ENCODE peak calls at places on chromosomes 2 and 18, in seven cellular contexts. Z, E, T, D, K, H and F are unnamed samples.

GRCh38 chr2:53867773-53868172 is 8.0 kb upstream of the GPR75 start:
- DNase-seq in Z (no peak), H (no peak), K (no peak), E (no peak), T (no peak), D (no peak), F (no peak)

GRCh38 chr2:12501469-12502147 is 215.1 kb upstream of the TRIB2 start:
- DNase-seq in D (no peak), T (no peak), E (no peak), Z (no peak), K (no peak), H (peak; percentile 24), F (no peak)

GRCh38 chr2:43478423-43479086 is 117.3 kb downstream of the THADA start:
- DNase-seq in K (no peak), Z (no peak), T (no peak), D (peak; percentile 16), H (no peak), E (no peak), F (peak; percentile 45)

GRCh38 chr2:151665959-151666358 is 68.3 kb downstream of the NEB start:
- DNase-seq in E (no peak), K (no peak), H (no peak), D (no peak), Z (no peak), T (no peak), F (no peak)

GRCh38 chr2:18719978-18720775 is 130.8 kb upstream of the NT5C1B start:
- DNase-seq in Z (peak; percentile 79), D (peak; percentile 57), H (no peak), T (no peak), K (no peak), E (peak; percentile 78), F (peak; percentile 57)

GRCh38 chr2:198004921-198005829 is 200.8 kb downstream of the PLCL1 start:
- DNase-seq in Z (no peak), H (no peak), D (no peak), K (no peak), E (no peak), T (no peak), F (no peak)

GRCh38 chr2:204454672-204455380 is 90.4 kb upstream of the PARD3B start:
- DNase-seq in T (no peak), H (no peak), D (no peak), Z (no peak), K (no peak), E (no peak), F (no peak)

GRCh38 chr2:222572761-222573174 is 83.1 kb downstream of the FARSB start:
- DNase-seq in D (no peak), E (peak; percentile 73), H (peak; percentile 39), Z (peak; percentile 75), T (no peak), K (no peak), F (peak; percentile 86)

GRCh38 chr2:161257123-161257952 is 50.9 kb upstream of the PSMD14 start:
- DNase-seq in E (no peak), H (no peak), T (no peak), D (no peak), K (no peak), Z (no peak), F (no peak)

GRCh38 chr2:8520791-8521344 is 161.0 kb upstream of the ID2 start:
- DNase-seq in D (no peak), Z (no peak), T (no peak), K (no peak), E (no peak), H (no peak), F (no peak)

GRCh38 chr2:73939419-73939818 is 12.7 kb downstream of the DGUOK start:
- DNase-seq in D (peak; percentile 93), E (no peak), Z (peak; percentile 41), T (no peak), H (no peak), K (no peak), F (peak; percentile 30)

GRCh38 chr2:220556658-220557057 is 929.2 kb downstream of the SLC4A3 start:
- DNase-seq in T (no peak), Z (peak; percentile 39), K (no peak), E (peak; percentile 72), D (no peak), H (no peak), F (no peak)

GRCh38 chr2:240810621-240811020 is 9.4 kb downstream of the KIF1A start:
- DNase-seq in Z (no peak), H (no peak), E (no peak), T (no peak), D (no peak), K (no peak), F (no peak)

GRCh38 chr2:12296915-12297314 is 419.8 kb upstream of the TRIB2 start:
- DNase-seq in K (no peak), E (no peak), T (no peak), H (no peak), D (no peak), Z (no peak), F (no peak)

GRCh38 chr2:66463206-66463605 is 28.3 kb downstream of the MEIS1 start:
- DNase-seq in E (no peak), H (no peak), T (no peak), Z (peak; percentile 46), D (no peak), K (no peak), F (peak; percentile 79)

GRCh38 chr2:235746257-235746934 is 252.6 kb downstream of the AGAP1 start:
- DNase-seq in T (peak; percentile 59), Z (peak; percentile 93), D (peak; percentile 79), E (peak; percentile 84), K (no peak), H (peak; percentile 64), F (peak; percentile 89)

DNA sequence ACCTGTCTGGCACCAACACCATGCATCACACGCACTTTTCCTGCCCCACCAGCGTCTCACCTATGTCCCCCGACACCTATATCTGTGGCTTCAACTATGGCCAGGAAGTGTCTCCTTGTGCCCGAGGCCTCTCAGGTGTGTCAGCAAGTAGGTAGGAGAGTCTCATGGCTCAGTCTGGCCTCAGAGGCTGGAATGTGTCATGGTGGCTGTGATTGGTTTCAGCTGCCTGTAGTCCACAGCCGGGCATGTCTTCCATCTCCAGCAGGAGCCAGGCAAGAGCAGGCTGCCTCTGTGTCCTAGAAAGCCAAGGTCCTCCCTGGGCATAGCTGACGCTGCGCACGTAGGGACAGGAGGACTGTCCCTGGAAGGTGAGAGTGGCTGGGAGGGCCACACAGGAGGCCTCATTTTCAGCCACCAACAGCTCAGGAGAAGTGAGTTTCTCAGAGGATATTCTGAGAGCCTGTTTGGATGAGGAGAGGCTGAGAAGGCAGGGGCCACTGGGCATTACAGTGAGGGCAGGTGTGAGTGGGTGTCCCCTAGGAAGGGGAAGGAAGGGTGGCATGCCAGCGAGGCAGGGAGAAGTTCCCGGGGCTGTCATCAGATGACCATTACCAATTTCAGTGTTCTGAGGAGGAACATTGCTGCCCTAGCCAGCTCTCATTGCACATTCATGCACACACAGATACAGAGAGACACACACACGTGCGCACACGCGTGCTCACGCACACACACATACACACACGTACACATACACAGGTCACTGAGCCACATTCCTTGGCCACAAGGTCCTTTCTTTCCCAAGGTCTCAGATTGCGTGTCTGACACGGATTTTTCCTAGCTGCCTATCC is 47.1 kb downstream of the SDC1 start:
- DNase-seq in T (no peak), D (no peak), Z (no peak), H (peak; percentile 33), E (no peak), K (no peak), F (no peak)
- TF ChIP-seq CTCF in T (no peak), D (no peak), Z (no peak), H (peak; percentile 58), E (no peak), K (no peak), F (peak; percentile 6)

DNA sequence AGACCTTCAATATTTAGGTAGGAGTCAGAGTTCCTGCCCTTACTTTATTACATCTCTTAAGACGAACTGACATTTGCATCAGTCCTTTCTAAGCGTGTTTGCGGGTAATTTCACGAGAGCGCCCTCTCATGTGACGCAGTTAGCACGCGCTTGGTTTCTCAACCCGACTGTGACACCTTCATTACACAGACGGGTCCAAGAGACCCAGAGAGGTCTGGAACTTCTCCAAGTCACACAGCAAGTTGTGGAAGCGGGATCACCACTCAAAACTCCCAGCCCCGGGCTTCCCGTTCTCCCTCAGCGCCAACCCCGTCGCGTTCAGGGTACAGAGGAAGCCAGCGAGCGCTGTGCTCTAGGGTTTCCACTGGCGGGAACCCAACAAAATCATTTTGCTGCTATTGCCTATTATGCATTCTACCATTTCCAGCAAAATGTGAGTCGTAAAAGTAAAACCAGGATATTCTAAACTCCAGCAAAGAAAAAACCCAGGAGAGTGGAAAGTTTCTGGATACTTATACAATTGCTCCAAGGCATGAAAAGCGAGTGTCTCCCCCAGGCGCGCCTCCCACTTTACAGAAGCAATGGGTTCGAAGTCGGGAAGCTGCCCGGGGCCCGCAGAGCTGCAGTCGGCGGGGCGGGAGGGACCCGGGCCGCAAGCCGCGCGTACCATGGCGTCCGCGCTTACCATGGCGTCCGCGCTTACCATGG is 583 bp downstream of the ENOSF1 start:
- DNase-seq in K (peak; percentile 84), E (peak; percentile 83), Z (peak; percentile 95), D (peak; percentile 67), H (peak; percentile 87), T (peak; percentile 19), F (peak; percentile 98)
- TF ChIP-seq CTCF in K (no peak), E (peak; percentile 13), Z (no peak), D (no peak), H (no peak), T (no peak), F (no peak)

GRCh38 chr18:39661856-39662366 is 2096.3 kb upstream of the CELF4 start:
- DNase-seq in D (no peak), E (no peak), K (no peak), H (no peak), Z (no peak), T (no peak), F (no peak)
- TF ChIP-seq CTCF in D (no peak), E (no peak), K (no peak), H (no peak), Z (no peak), T (no peak), F (no peak)

DNA sequence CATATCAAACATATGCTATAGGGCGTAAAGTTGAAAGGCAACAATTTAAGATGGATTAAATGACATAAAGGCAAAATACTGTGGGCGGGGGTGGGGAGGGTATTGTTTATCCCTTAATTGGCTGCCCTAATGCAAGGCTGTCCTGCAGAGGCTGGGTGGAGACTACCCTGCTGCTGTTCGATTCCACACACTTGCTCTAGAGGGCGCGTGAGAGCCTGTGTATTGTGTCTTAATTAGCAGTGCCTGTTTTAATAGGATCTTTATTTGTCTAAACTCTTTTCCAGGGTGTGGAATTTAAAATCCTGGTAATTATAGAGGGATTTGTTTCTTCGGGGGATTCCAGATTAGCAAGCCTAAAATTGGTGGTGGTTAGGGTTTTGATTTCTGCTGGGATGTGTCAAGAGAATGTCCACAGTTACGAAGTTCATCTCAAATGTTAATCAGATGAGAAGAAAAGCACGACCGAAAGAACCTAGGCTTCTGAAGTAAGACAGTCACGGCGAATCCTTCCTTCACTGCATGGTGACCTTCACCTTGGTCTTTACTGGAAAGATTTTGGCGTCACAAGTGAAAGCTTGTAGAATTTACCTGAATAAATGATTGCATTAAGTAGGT is 103.5 kb upstream of the MAP3K20 start:
- DNase-seq in H (peak; percentile 41), T (peak; percentile 16), K (no peak), E (peak; percentile 25), D (peak; percentile 76), Z (peak; percentile 55), F (peak; percentile 55)
- TF ChIP-seq CTCF in H (peak; percentile 42), T (peak; percentile 74), K (no peak), E (peak; percentile 88), D (peak; percentile 91), Z (peak; percentile 83), F (peak; percentile 95)

GRCh38 chr2:101568969-101569368 is 94.1 kb upstream of the RFX8 start:
- DNase-seq in Z (no peak), E (no peak), K (no peak), H (no peak), T (no peak), D (no peak), F (no peak)
- TF ChIP-seq CTCF in Z (no peak), E (no peak), K (no peak), H (no peak), T (no peak), D (no peak), F (no peak)